ENCODE peak calls at places on chromosomes 12 and 14, in nine cellular contexts. D is endothelial cell; V is sciatic nerve; N is stimulated activated CD4-positive, alpha-beta T cell treated with anti-CD3 and anti-CD28 coated beads, Interleukin-2, amount 100 ng/mL, for 48 hours; L is NCI-H1694; S is activated naive CD8-positive, alpha-beta T cell treated with anti-CD3 and anti-CD28 coated beads, Interleukin-2, amount 50 U/mL, for 24 hours; M is activated CD4-positive, alpha-beta T cell treated with anti-CD3 and anti-CD28 coated beads, Interleukin-2, amount 50 U/mL, for 48 hours; G is adrenal gland; E is activated T-helper 1 cell treated with anti-CD3 and anti-CD28 coated beads, Interleukin-2, amount 50 U/mL, for 16 hours. P is an unnamed sample.

GRCh38 chr14:86022031-86022629 is 492.2 kb downstream of the FLRT2 start:
- DNase-seq in G (no peak), D (no peak), V (no peak), M (no peak), S (no peak), N (no peak), L (no peak), E (no peak), P (no peak)

GRCh38 chr14:86464386-86464785 is 934.4 kb downstream of the FLRT2 start:
- DNase-seq in S (no peak), D (no peak), M (no peak), L (peak; percentile 76), N (no peak), E (no peak), G (no peak), V (no peak), P (no peak)

GRCh38 chr12:45077259-45077658 is 26.4 kb upstream of the DBX2 start:
- DNase-seq in L (no peak), V (no peak), G (no peak), D (no peak), S (no peak), E (no peak), M (no peak), N (no peak), P (no peak)

GRCh38 chr12:68280240-68280639 is 26.8 kb upstream of the IL22 start:
- DNase-seq in E (no peak), G (no peak), M (no peak), N (no peak), L (no peak), D (no peak), S (no peak), V (no peak), P (no peak)

GRCh38 chr12:95262808-95263207 is 45.2 kb downstream of the VEZT start:
- DNase-seq in L (no peak), D (peak; percentile 49), S (no peak), M (no peak), N (no peak), G (no peak), E (no peak), V (no peak), P (no peak)

GRCh38 chr14:89249296-89249565 is 167.8 kb downstream of the FOXN3 start:
- DNase-seq in V (no peak), E (no peak), D (no peak), L (no peak), M (no peak), G (no peak), N (no peak), S (no peak), P (no peak)

GRCh38 chr12:104187446-104188155 is 28.0 kb upstream of the TXNRD1 start:
- DNase-seq in N (no peak), G (no peak), D (no peak), M (no peak), S (no peak), L (no peak), V (no peak), E (no peak), P (no peak)

GRCh38 chr12:58575281-58575680 is 345.0 kb downstream of the LRIG3 start:
- DNase-seq in D (no peak), E (no peak), M (no peak), V (no peak), S (no peak), L (no peak), N (no peak), G (no peak), P (no peak)

GRCh38 chr12:130568041-130568440 is 148.1 kb downstream of the RIMBP2 start:
- DNase-seq in E (no peak), G (no peak), S (no peak), N (no peak), D (no peak), M (no peak), L (no peak), V (no peak), P (no peak)

GRCh38 chr12:131209082-131210070 is 255.7 kb downstream of the ADGRD1 start:
- DNase-seq in D (no peak), V (peak; percentile 23), G (peak; percentile 8), N (peak; percentile 22), S (no peak), M (peak; percentile 42), L (no peak), E (no peak), P (no peak)

GRCh38 chr12:93954160-93955112 is 193.9 kb upstream of the PLXNC1 start:
- DNase-seq in M (no peak), D (no peak), L (no peak), G (no peak), V (no peak), E (no peak), N (no peak), S (no peak), P (no peak)

GRCh38 chr12:89357297-89357730 is 5.0 kb upstream of the DUSP6 start:
- DNase-seq in D (no peak), E (no peak), V (no peak), N (no peak), S (no peak), L (no peak), M (no peak), G (no peak), P (no peak)

GRCh38 chr14:67766035-67766680 is 50.2 kb downstream of the ZFYVE26 start:
- DNase-seq in S (no peak), L (no peak), M (no peak), G (no peak), V (no peak), D (no peak), E (no peak), N (no peak), P (no peak)

GRCh38 chr12:57476162-57476992 is 3.3 kb downstream of the ARHGAP9 start:
- DNase-seq in N (peak; percentile 82), D (peak; percentile 63), L (no peak), E (no peak), G (no peak), S (peak; percentile 87), V (no peak), M (peak; percentile 90), P (peak; percentile 78)

GRCh38 chr12:75878382-75878720 is 153.2 kb downstream of the PHLDA1 start:
- DNase-seq in D (no peak), L (no peak), M (no peak), V (no peak), S (no peak), G (peak; percentile 44), E (no peak), N (no peak), P (no peak)

GRCh38 chr14:90489916-90490726 is 93.3 kb downstream of the CALM1 start:
- DNase-seq in D (no peak), E (no peak), S (no peak), G (no peak), L (no peak), N (no peak), V (no peak), M (no peak), P (peak; percentile 20)

GRCh38 chr12:54167500-54167896 is 21.3 kb downstream of the SMUG1 start:
- DNase-seq in N (no peak), E (no peak), M (no peak), S (no peak), V (no peak), D (no peak), G (no peak), L (no peak), P (no peak)

GRCh38 chr12:126210448-126210847 is 1145.2 kb downstream of the AACS start:
- DNase-seq in V (no peak), E (no peak), S (no peak), D (no peak), N (no peak), L (no peak), G (no peak), M (no peak), P (no peak)

GRCh38 chr12:92745874-92746553 is 43.2 kb downstream of the PLEKHG7 start:
- DNase-seq in N (no peak), D (no peak), S (no peak), E (no peak), V (peak; percentile 83), L (no peak), M (no peak), G (peak; percentile 80), P (no peak)

GRCh38 chr12:110872100-110872499 is 25.3 kb downstream of the CCDC63 start:
- DNase-seq in S (no peak), V (no peak), G (no peak), N (no peak), D (no peak), M (no peak), L (no peak), E (no peak), P (no peak)

GRCh38 chr12:108629824-108630476 is 3.7 kb downstream of the SELPLG start:
- DNase-seq in M (peak; percentile 75), N (peak; percentile 40), L (no peak), D (no peak), S (peak; percentile 67), G (peak; percentile 52), V (no peak), E (no peak), P (no peak)

GRCh38 chr12:6345319-6346071 is 3.6 kb upstream of the TNFRSF1A start:
- DNase-seq in V (no peak), D (no peak), L (no peak), E (no peak), S (peak; percentile 58), N (no peak), G (peak; percentile 95), M (peak; percentile 67), P (no peak)

GRCh38 chr12:113601656-113602263 is 130.1 kb upstream of the LHX5 start:
- DNase-seq in G (no peak), D (peak; percentile 53), N (no peak), E (no peak), V (no peak), S (no peak), L (no peak), M (no peak), P (no peak)

GRCh38 chr14:74501135-74501614 is 7.6 kb downstream of the ISCA2 start:
- DNase-seq in M (no peak), D (peak; percentile 71), S (no peak), N (no peak), V (peak; percentile 89), G (peak; percentile 89), E (no peak), L (peak; percentile 96), P (no peak)

GRCh38 chr14:24848427-24848826 is 201.5 kb downstream of the STXBP6 start:
- DNase-seq in N (no peak), D (no peak), S (no peak), M (no peak), G (no peak), L (no peak), V (no peak), E (no peak), P (no peak)

GRCh38 chr12:19038210-19038609 is 91.3 kb upstream of the PLEKHA5 start:
- DNase-seq in S (no peak), M (no peak), D (no peak), G (no peak), E (no peak), L (no peak), N (no peak), V (no peak), P (no peak)

GRCh38 chr12:21769311-21769710 is 5.2 kb downstream of the KCNJ8 start:
- DNase-seq in M (no peak), L (no peak), E (no peak), V (no peak), N (no peak), D (no peak), G (no peak), S (no peak), P (no peak)

GRCh38 chr12:65279387-65280112 is 1.1 kb downstream of the MSRB3 start:
- DNase-seq in V (no peak), M (no peak), D (no peak), L (no peak), G (no peak), E (no peak), S (no peak), N (no peak), P (no peak)

GRCh38 chr14:104390221-104390931 is 189.2 kb upstream of the C14orf180 start:
- DNase-seq in N (no peak), M (no peak), S (no peak), E (no peak), V (peak; percentile 17), D (no peak), L (no peak), G (no peak), P (peak; percentile 34)

GRCh38 chr12:41993283-41993682 is 151.4 kb downstream of the GXYLT1 start:
- DNase-seq in D (no peak), N (no peak), S (no peak), E (no peak), M (no peak), V (no peak), L (no peak), G (no peak), P (no peak)

GRCh38 chr14:21917699-21918436 is 244.2 kb upstream of the OR4E1 start:
- DNase-seq in V (peak; percentile 58), M (peak; percentile 60), S (peak; percentile 44), D (peak; percentile 53), G (peak; percentile 48), E (no peak), N (peak; percentile 53), L (peak; percentile 39), P (peak; percentile 4)

P was measured in GM13976.